ENCODE peak calls at places on chromosomes 12 and 14, in four cellular contexts. One of them, this sample, is unnamed.

GRCh38 chr14:51547260-51547659 is 104.5 kb upstream of the FRMD6 start:
- DNase-seq in HCT116: peak; percentile 68
- DNase-seq in GM12878: no peak
- DNase-seq in H1: no peak
- DNase-seq in this sample: no peak

GRCh38 chr12:6383572-6384498 is at the start of gene LTBR:
- DNase-seq in HCT116: no peak
- DNase-seq in GM12878: no peak
- DNase-seq in H1: peak; percentile 85
- DNase-seq in this sample: peak; percentile 84

GRCh38 chr12:91565246-91565645 is 382.6 kb upstream of the DCN start:
- DNase-seq in H1: no peak
- DNase-seq in GM12878: no peak
- DNase-seq in HCT116: no peak
- DNase-seq in this sample: no peak

GRCh38 chr12:122499991-122500684 is 594 bp downstream of the ZCCHC8 start:
- DNase-seq in HCT116: peak; percentile 16
- DNase-seq in GM12878: no peak
- DNase-seq in H1: peak; percentile 79
- DNase-seq in this sample: peak; percentile 50

GRCh38 chr12:40969796-40970195 is 218.3 kb upstream of the PDZRN4 start:
- DNase-seq in H1: no peak
- DNase-seq in GM12878: no peak
- DNase-seq in HCT116: no peak
- DNase-seq in this sample: no peak

GRCh38 chr14:79044894-79045624 is 874.9 kb downstream of the NRXN3 start:
- DNase-seq in HCT116: no peak
- DNase-seq in H1: no peak
- DNase-seq in GM12878: no peak
- DNase-seq in this sample: no peak

GRCh38 chr12:15001733-15002471 is 29.1 kb downstream of the PDE6H start:
- DNase-seq in GM12878: no peak
- DNase-seq in HCT116: no peak
- DNase-seq in H1: peak; percentile 54
- DNase-seq in this sample: no peak

GRCh38 chr12:93025145-93026103 is 96.3 kb upstream of the EEA1 start:
- DNase-seq in H1: no peak
- DNase-seq in HCT116: peak; percentile 45
- DNase-seq in GM12878: peak; percentile 63
- DNase-seq in this sample: peak; percentile 51

GRCh38 chr12:122021193-122021821 is 377 bp upstream of the BCL7A start:
- DNase-seq in H1: peak; percentile 65
- DNase-seq in HCT116: no peak
- DNase-seq in GM12878: no peak
- DNase-seq in this sample: no peak

GRCh38 chr12:116910645-116911449 is at the start of gene FBXW8:
- DNase-seq in H1: peak; percentile 87
- DNase-seq in GM12878: no peak
- DNase-seq in HCT116: peak; percentile 48
- DNase-seq in this sample: peak; percentile 88

GRCh38 chr14:73058923-73059311 is 583 bp downstream of the RBM25 start:
- DNase-seq in GM12878: no peak
- DNase-seq in HCT116: no peak
- DNase-seq in H1: peak; percentile 57
- DNase-seq in this sample: no peak

GRCh38 chr14:23406244-23406643 is 1.8 kb downstream of the MYH6 start:
- DNase-seq in H1: no peak
- DNase-seq in GM12878: no peak
- DNase-seq in HCT116: no peak
- DNase-seq in this sample: no peak

GRCh38 chr14:99023371-99023770 is 248.6 kb downstream of the BCL11B start:
- DNase-seq in H1: no peak
- DNase-seq in HCT116: no peak
- DNase-seq in GM12878: no peak
- DNase-seq in this sample: no peak

GRCh38 chr14:80621701-80622100 is 319.8 kb downstream of the CEP128 start:
- DNase-seq in HCT116: peak; percentile 16
- DNase-seq in GM12878: no peak
- DNase-seq in H1: no peak
- DNase-seq in this sample: no peak

GRCh38 chr12:30794020-30794419 is 39.3 kb upstream of the CAPRIN2 start:
- DNase-seq in H1: no peak
- DNase-seq in GM12878: no peak
- DNase-seq in HCT116: no peak
- DNase-seq in this sample: no peak

GRCh38 chr14:38290601-38291190 is 34.8 kb upstream of the CLEC14A start:
- DNase-seq in HCT116: no peak
- DNase-seq in GM12878: no peak
- DNase-seq in H1: no peak
- DNase-seq in this sample: no peak

GRCh38 chr12:90280564-90281058 is 572.0 kb upstream of the ATP2B1 start:
- DNase-seq in HCT116: no peak
- DNase-seq in GM12878: peak; percentile 52
- DNase-seq in H1: no peak
- DNase-seq in this sample: no peak

GRCh38 chr14:99574099-99574880 is 29.7 kb downstream of the CCDC85C start:
- DNase-seq in HCT116: no peak
- DNase-seq in H1: no peak
- DNase-seq in GM12878: no peak
- DNase-seq in this sample: no peak

GRCh38 chr14:102277874-102278630 is 26.9 kb downstream of the MOK start:
- DNase-seq in H1: no peak
- DNase-seq in GM12878: no peak
- DNase-seq in HCT116: no peak
- DNase-seq in this sample: no peak

DNA sequence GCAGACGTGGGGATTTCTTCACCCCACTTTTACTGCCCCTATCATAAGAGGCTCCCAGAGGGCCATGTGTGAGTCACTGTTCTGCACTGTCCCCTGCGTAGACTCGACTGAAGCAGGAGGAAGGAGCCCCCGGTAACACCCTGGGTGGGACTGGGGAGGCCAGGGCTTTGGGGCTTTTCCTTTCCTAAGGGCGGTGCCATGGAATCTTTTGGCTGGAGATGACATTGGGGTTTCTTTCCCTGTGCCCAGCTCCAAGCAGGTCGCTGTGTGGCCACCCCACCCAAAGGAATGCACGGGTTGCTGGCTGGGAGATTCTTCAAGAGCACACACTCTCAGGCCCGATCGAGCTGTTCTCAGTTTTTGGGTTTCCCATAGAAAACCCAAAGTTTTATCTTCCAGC is 62.3 kb upstream of the RIN3 start:
- DNase-seq in HCT116: no peak
- DNase-seq in GM12878: no peak
- DNase-seq in H1: no peak
- DNase-seq in this sample: no peak
- TF ChIP-seq EGR1 in HCT116: no peak
- TF ChIP-seq EGR1 in GM12878: no peak
- TF ChIP-seq EGR1 in H1: no peak
- TF ChIP-seq EGR1 in this sample: no peak

DNA sequence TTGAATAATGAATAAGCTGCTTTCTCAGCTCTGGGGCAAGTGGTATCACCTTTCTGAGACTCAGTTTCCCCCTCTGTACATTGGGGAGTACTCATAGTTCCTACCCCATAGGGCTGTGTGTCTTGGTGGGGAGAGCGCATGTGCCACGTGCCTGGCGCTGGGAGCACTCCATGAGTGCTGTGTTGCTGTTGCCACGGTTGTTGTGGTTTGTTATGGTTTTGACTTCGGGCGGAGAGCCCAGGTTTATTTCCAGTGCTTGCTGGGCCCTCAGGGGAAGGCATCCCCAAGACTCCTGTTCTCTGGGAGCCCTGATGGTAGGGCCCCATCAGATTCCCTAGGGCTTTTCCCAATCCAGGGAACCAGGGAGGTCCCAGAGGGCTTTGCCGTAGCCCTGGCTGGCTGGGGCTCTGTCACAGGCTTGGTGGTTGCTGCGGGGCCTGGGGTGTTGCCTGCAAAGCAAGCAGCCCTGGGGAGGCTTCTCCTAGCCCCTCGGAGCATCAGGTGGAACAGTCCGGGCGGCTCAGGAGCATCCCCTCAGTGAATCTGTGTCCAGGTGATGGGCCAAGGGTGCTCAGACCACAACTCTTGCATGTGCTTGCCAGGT is 18.6 kb downstream of the SH2B3 start:
- DNase-seq in H1: no peak
- DNase-seq in HCT116: no peak
- DNase-seq in GM12878: no peak
- DNase-seq in this sample: no peak
- TF ChIP-seq EGR1 in H1: no peak
- TF ChIP-seq EGR1 in HCT116: no peak
- TF ChIP-seq EGR1 in GM12878: no peak
- TF ChIP-seq EGR1 in this sample: no peak

GRCh38 chr14:104333903-104334811 is 195.8 kb downstream of the KIF26A start:
- DNase-seq in HCT116: no peak
- DNase-seq in H1: no peak
- DNase-seq in GM12878: no peak
- DNase-seq in this sample: no peak
- TF ChIP-seq EGR1 in HCT116: no peak
- TF ChIP-seq EGR1 in H1: no peak
- TF ChIP-seq EGR1 in GM12878: no peak
- TF ChIP-seq EGR1 in this sample: no peak

GRCh38 chr12:1115471-1116242 is 124.6 kb downstream of the ERC1 start:
- DNase-seq in HCT116: peak; percentile 26
- DNase-seq in GM12878: no peak
- DNase-seq in H1: no peak
- DNase-seq in this sample: no peak

GRCh38 chr12:1122803-1123202 is 131.8 kb downstream of the ERC1 start:
- DNase-seq in GM12878: no peak
- DNase-seq in HCT116: no peak
- DNase-seq in H1: no peak
- DNase-seq in this sample: no peak

GRCh38 chr12:1117371-1117770 is 126.3 kb downstream of the ERC1 start:
- DNase-seq in HCT116: no peak
- DNase-seq in H1: no peak
- DNase-seq in GM12878: no peak
- DNase-seq in this sample: no peak

DNA sequence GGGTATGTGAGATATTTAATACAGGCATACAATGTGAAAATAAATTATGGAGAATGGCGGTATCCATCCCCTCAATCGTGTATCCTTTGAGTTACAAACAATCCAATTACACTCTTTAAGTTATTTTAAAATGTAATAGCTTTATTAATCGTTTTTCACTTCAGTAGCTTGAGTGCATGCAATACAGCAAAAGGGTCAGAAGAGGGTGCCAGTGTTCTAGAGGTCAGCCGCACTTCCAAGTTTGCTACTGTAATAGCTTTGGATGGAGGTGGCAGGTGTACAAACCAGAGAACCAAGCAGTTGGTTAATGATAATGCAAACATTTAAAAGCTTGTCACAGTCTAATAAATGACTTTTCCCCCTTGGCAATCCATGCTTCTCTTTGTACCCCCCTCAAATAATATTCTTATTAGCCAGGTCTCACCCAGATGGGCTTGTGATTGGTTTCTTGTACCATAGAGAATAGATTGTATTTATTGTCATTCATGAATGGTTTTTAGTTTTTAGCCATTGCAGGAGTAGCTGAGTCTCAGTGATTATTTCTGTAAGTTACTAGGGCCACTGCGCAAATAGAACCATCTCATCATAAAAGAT is 127.0 kb downstream of the ERC1 start:
- DNase-seq in HCT116: peak; percentile 59
- DNase-seq in H1: peak; percentile 69
- DNase-seq in GM12878: no peak
- DNase-seq in this sample: peak; percentile 44
- TF ChIP-seq EGR1 in HCT116: no peak
- TF ChIP-seq EGR1 in H1: no peak
- TF ChIP-seq EGR1 in GM12878: no peak
- TF ChIP-seq EGR1 in this sample: no peak